ENCODE peak calls at places on chromosomes 6 and 20, in seven cellular contexts. G is fibroblast of mammary gland, D is MM.1S, C is AG10803, U is spleen, Z is lung, Y is endothelial cell of umbilical vein. L is an unnamed sample.

GRCh38 chr20:1813101-1813529 is 82.1 kb upstream of the SIRPA start:
- DNase-seq in G (peak), D (no peak), C (peak), U (no peak), Z (peak), Y (peak), L (peak)

GRCh38 chr6:14807971-14808370 is 437.9 kb upstream of the JARID2 start:
- DNase-seq in G (no peak), D (no peak), C (no peak), U (no peak), Z (no peak), Y (no peak), L (no peak)

GRCh38 chr20:37994512-37994911 is 38.7 kb downstream of the TTI1 start:
- DNase-seq in G (peak), D (no peak), C (peak), U (no peak), Z (peak), Y (no peak), L (peak)

GRCh38 chr6:169269180-169270076 is 15.8 kb upstream of the THBS2 start:
- DNase-seq in G (peak), D (no peak), C (peak), U (no peak), Z (no peak), Y (no peak), L (peak)

GRCh38 chr20:19094959-19095541 is 117.4 kb upstream of the SLC24A3 start:
- DNase-seq in G (no peak), D (no peak), C (no peak), U (no peak), Z (no peak), Y (no peak), L (no peak)

GRCh38 chr20:1803216-1804128 is 91.7 kb upstream of the SIRPA start:
- DNase-seq in G (peak), D (peak), C (peak), U (peak), Z (peak), Y (peak), L (peak)

GRCh38 chr6:52937908-52938307 is 28.4 kb upstream of the GSTA3 start:
- DNase-seq in G (peak), D (no peak), C (peak), U (no peak), Z (no peak), Y (no peak), L (no peak)

GRCh38 chr6:41571066-41571780 is 25.0 kb downstream of the FOXP4 start:
- DNase-seq in G (peak), D (no peak), C (no peak), U (no peak), Z (no peak), Y (no peak), L (peak)

GRCh38 chr6:23414204-23414501 is 711.9 kb upstream of the NRSN1 start:
- DNase-seq in G (peak), D (peak), C (peak), U (no peak), Z (no peak), Y (peak), L (peak)

GRCh38 chr6:37495199-37495913 is 4.3 kb downstream of the CCDC167 start:
- DNase-seq in G (no peak), D (no peak), C (no peak), U (no peak), Z (no peak), Y (no peak), L (no peak)

GRCh38 chr6:108797951-108798671 is 50.1 kb upstream of the ARMC2 start:
- DNase-seq in G (no peak), D (no peak), C (no peak), U (no peak), Z (no peak), Y (no peak), L (no peak)
- H3K4me3 ChIP-seq in G (no peak), D (peak), C (no peak), U (no peak), Z (no peak), Y (no peak), L (no peak)

DNA sequence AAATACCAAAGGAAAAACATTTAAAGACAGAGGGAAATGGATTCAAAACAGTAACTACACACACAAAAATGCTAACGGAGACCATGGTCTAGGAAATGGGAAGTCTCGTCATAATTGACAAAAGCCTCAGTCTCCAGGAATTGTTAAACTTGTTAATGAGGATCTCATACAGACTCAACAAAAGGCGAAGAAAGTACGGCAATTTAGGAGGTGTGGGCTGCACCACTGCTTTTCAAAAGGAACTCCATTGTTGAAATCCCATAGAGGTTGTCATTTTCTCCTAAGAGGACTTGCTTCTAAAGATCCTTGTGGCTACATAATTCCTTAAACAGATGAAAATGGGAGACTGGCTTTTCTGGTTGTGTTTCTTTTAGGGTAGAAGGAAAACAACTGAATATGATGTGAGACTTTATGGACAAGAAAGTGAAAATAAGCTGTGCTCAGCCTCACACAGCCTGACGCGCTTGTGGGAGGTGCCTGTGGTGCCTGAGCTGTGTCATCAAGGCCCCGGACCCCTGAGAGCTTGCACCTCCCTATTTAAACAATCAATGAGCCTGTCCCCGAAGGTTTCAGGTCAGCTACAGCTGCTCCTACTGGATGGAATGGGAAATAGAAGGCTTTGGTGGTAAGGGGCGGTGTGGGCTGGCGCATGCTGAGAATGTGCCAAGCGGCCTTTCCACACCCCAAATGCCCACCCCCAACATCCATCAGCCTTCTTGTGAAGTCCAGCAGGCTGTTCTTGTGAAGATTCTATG is 2.5 kb upstream of the CLDN20 start:
- DNase-seq in G (no peak), D (peak), C (no peak), U (no peak), Z (no peak), Y (no peak), L (no peak)
- TF ChIP-seq CTCF in G (no peak), D (peak), C (no peak), U (no peak), Z (no peak), Y (no peak), L (peak)

GRCh38 chr6:151209071-151209831 is 30.5 kb upstream of the AKAP12 start:
- DNase-seq in G (peak), D (no peak), C (no peak), U (no peak), Z (no peak), Y (peak), L (no peak)
- H3K4me3 ChIP-seq in G (no peak), D (no peak), C (no peak), U (no peak), Z (no peak), Y (no peak), L (no peak)

DNA sequence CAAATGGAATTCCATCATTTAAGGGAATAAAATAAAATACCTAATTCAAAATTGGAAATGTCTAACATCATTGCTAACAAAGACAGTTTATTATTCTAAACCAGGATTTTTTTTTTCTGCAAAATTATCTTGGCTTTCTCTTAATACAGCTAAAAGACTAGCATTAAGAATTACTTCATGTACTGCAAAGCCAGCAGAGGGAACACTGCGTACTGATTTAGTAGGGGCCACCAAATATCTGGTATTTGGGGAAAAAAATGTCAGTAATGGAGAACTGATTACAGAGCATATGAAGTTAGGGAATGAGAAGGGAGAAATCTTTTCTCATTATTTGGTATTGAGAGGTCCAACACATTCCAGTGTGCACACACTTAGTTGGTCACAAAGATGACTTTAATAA is 3.2 kb upstream of the SOX4 start:
- DNase-seq in G (no peak), D (no peak), C (no peak), U (no peak), Z (no peak), Y (no peak), L (no peak)
- TF ChIP-seq CTCF in G (peak), D (no peak), C (no peak), U (no peak), Z (no peak), Y (no peak), L (no peak)

GRCh38 chr6:27020553-27020880 is 227.0 kb upstream of the PRSS16 start:
- DNase-seq in G (no peak), D (no peak), C (no peak), U (no peak), Z (no peak), Y (no peak), L (no peak)
- H3K4me3 ChIP-seq in G (peak), D (no peak), C (peak), U (peak), Z (peak), Y (peak), L (peak)

GRCh38 chr6:139254196-139254595 is 37.6 kb downstream of the TXLNB start:
- DNase-seq in G (no peak), D (no peak), C (no peak), U (no peak), Z (no peak), Y (no peak), L (no peak)

GRCh38 chr6:139251377-139252017 is 40.3 kb downstream of the TXLNB start:
- DNase-seq in G (no peak), D (no peak), C (peak), U (no peak), Z (no peak), Y (no peak), L (peak)

GRCh38 chr6:139250296-139251274 is 41.2 kb downstream of the TXLNB start:
- DNase-seq in G (peak), D (peak), C (peak), U (peak), Z (no peak), Y (peak), L (peak)

GRCh38 chr6:139253656-139254055 is 38.1 kb downstream of the TXLNB start:
- DNase-seq in G (no peak), D (no peak), C (no peak), U (no peak), Z (no peak), Y (no peak), L (no peak)

GRCh38 chr6:139252018-139252390 is 39.8 kb downstream of the TXLNB start:
- DNase-seq in G (no peak), D (no peak), C (no peak), U (no peak), Z (no peak), Y (no peak), L (no peak)
- TF ChIP-seq CTCF in G (no peak), D (no peak), C (no peak), U (no peak), Z (no peak), Y (no peak), L (no peak)

DNA sequence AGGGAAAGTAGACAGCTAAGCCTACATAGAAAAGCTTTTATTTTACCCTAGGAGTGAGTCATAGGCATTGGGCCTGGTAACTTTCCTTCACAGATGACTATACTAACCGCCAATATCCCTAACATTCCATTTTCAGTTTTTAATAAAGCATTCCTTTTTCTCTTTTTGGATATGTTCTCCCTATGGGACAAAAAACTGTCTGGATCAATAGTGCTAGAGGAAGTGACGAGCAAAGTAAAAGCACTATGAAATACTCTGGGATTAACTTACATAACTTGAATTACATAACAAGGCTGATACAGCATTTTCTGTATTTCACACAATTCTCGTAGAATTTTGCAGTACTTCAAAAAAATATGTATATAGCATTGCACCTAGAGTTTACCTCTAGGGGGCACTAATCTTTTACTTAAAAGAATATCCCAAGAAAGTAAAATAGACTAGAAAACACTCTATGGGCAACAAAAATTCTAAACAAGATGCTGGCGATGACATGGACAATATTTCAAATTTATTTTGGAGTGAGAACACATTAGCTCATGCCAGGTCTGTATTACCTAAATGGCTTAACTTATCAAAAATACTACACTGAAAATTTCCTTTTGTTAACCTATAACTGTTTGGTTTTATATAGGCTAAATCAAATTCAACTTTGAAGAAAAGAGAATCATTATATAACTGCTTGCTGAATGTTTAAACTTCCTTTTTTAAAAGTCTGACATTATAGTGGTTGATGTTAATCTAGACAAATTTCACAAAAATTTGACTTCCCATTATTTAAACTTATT is 66.3 kb upstream of the DST start:
- DNase-seq in G (peak), D (peak), C (peak), U (no peak), Z (no peak), Y (peak), L (peak)
- H3K4me3 ChIP-seq in G (no peak), D (no peak), C (peak), U (no peak), Z (no peak), Y (no peak), L (no peak)